ENCODE peak calls at places on chromosomes 6 and 20, in ten cellular contexts. P is activated CD4-positive, CD25-positive, alpha-beta regulatory T cell treated with anti-CD3 and anti-CD28 coated beads, Interleukin-2, amount 50 U/mL, for 16 hours; I is stimulated activated CD8-positive, alpha-beta memory T cell treated with anti-CD3 and anti-CD28 coated beads, Interleukin-4, amount 100 ng/mL, for 1 hour; R is AML-193; B is GM23248; J is smooth muscle cell of the brain vasculature; X is left ventricle myocardium superior; Q is A673; Z is AG04450; V is right atrium auricular region. W is an unnamed sample.

GRCh38 chr6:28134015-28134414 is 7.7 kb upstream of the ZKSCAN8 start:
- DNase-seq in P (no peak), I (no peak), R (peak), B (peak), J (no peak), X (no peak), Q (peak), Z (no peak), V (no peak), W (peak)

GRCh38 chr6:156809034-156809433 is 31.9 kb downstream of the ARID1B start:
- DNase-seq in P (no peak), I (no peak), R (peak), B (peak), J (no peak), X (no peak), Q (peak), Z (no peak), V (no peak), W (no peak)

GRCh38 chr6:142331601-142332000 is 29.8 kb downstream of the ADGRG6 start:
- DNase-seq in P (no peak), I (no peak), R (no peak), B (no peak), J (no peak), X (no peak), Q (no peak), Z (no peak), V (no peak), W (no peak)

GRCh38 chr6:45555981-45556771 is 178.4 kb upstream of the SUPT3H start:
- DNase-seq in P (no peak), I (no peak), R (no peak), B (peak), J (peak), X (no peak), Q (no peak), Z (peak), V (no peak), W (no peak)

GRCh38 chr6:133099573-133099972 is 141.6 kb upstream of the EYA4 start:
- DNase-seq in P (no peak), I (no peak), R (no peak), B (peak), J (peak), X (no peak), Q (peak), Z (peak), V (no peak), W (no peak)

GRCh38 chr6:109671721-109672120 is 19.3 kb downstream of the AK9 start:
- DNase-seq in P (no peak), I (no peak), R (no peak), B (peak), J (no peak), X (no peak), Q (no peak), Z (no peak), V (no peak), W (no peak)

GRCh38 chr6:26172496-26172958 is 85.3 kb downstream of the HFE start:
- DNase-seq in P (no peak), I (no peak), R (no peak), B (peak), J (no peak), X (no peak), Q (peak), Z (no peak), V (no peak), W (no peak)

GRCh38 chr6:11459002-11459658 is 78.4 kb upstream of the TMEM170B start:
- DNase-seq in P (no peak), I (no peak), R (no peak), B (no peak), J (no peak), X (no peak), Q (no peak), Z (no peak), V (no peak), W (no peak)

GRCh38 chr20:14997791-14998190 is 660.4 kb upstream of the FLRT3 start:
- DNase-seq in P (no peak), I (no peak), R (no peak), B (peak), J (no peak), X (no peak), Q (no peak), Z (no peak), V (no peak), W (no peak)

GRCh38 chr20:3277686-3278465 is 38.9 kb upstream of the SLC4A11 start:
- DNase-seq in P (no peak), I (no peak), R (no peak), B (no peak), J (no peak), X (no peak), Q (no peak), Z (no peak), V (no peak), W (no peak)